ENCODE peak calls at places on chromosomes 4 and X, in five cellular contexts. P, A, C, M and T are unnamed samples.

GRCh38 chrX:24020280-24020876 is 6.6 kb downstream of the KLHL15 start:
- DNase-seq in P (no peak), A (no peak), C (no peak), M (peak), T (no peak)

GRCh38 chrX:57232658-57233360 is 53.7 kb upstream of the FAAH2 start:
- DNase-seq in P (no peak), A (no peak), C (no peak), M (no peak), T (no peak)

GRCh38 chr4:89745708-89746107 is 91.3 kb downstream of the SNCA start:
- DNase-seq in P (no peak), A (no peak), C (no peak), M (no peak), T (no peak)

GRCh38 chr4:180665481-180665880 is 1577.7 kb upstream of the TENM3 start:
- DNase-seq in P (no peak), A (no peak), C (no peak), M (no peak), T (no peak)

GRCh38 chr4:151537726-151538125 is 128.8 kb downstream of the FHIP1A start:
- DNase-seq in P (no peak), A (no peak), C (no peak), M (peak), T (no peak)

GRCh38 chr4:103207673-103208072 is 9.5 kb upstream of the CENPE start:
- DNase-seq in P (peak), A (no peak), C (no peak), M (no peak), T (no peak)

GRCh38 chr4:79209822-79210635 is 115.8 kb downstream of the NAA11 start:
- DNase-seq in P (no peak), A (no peak), C (no peak), M (peak), T (no peak)

GRCh38 chr4:168737441-168738176 is 240.8 kb downstream of the PALLD start:
- DNase-seq in P (no peak), A (no peak), C (no peak), M (no peak), T (no peak)

GRCh38 chr4:147981305-147981704 is 249.4 kb downstream of the ARHGAP10 start:
- DNase-seq in P (no peak), A (no peak), C (no peak), M (peak), T (no peak)

GRCh38 chrX:43618376-43619205 is 37.5 kb upstream of the MAOA start:
- DNase-seq in P (peak), A (no peak), C (no peak), M (no peak), T (peak)

GRCh38 chr4:153205028-153205648 is 895 bp downstream of the TRIM2 start:
- DNase-seq in P (no peak), A (peak), C (no peak), M (no peak), T (no peak)

GRCh38 chr4:84968936-84969335 is 2.4 kb upstream of the WDFY3 start:
- DNase-seq in P (no peak), A (no peak), C (no peak), M (no peak), T (no peak)

GRCh38 chrX:48695925-48696300 is 621 bp upstream of the SUV39H1 start:
- DNase-seq in P (no peak), A (no peak), C (no peak), M (no peak), T (no peak)

GRCh38 chr4:105520819-105521790 is 31.3 kb upstream of the ARHGEF38 start:
- DNase-seq in P (peak), A (peak), C (peak), M (peak), T (peak)

GRCh38 chr4:30714408-30715031 is 5.6 kb upstream of the PCDH7 start:
- DNase-seq in P (peak), A (no peak), C (peak), M (peak), T (no peak)

GRCh38 chr4:180028682-180029081 is 2214.5 kb upstream of the TENM3 start:
- DNase-seq in P (peak), A (no peak), C (peak), M (no peak), T (peak)

GRCh38 chr4:87073570-87074470 is 139.0 kb downstream of the AFF1 start:
- DNase-seq in P (no peak), A (peak), C (no peak), M (peak), T (no peak)

GRCh38 chr4:45147866-45148265 is 421.5 kb upstream of the GNPDA2 start:
- DNase-seq in P (no peak), A (no peak), C (no peak), M (peak), T (no peak)

GRCh38 chr4:107719211-107719926 is 665 bp downstream of the PAPSS1 start:
- DNase-seq in P (no peak), A (no peak), C (no peak), M (peak), T (no peak)

GRCh38 chrX:20063716-20064351 is 52.9 kb downstream of the MAP7D2 start:
- DNase-seq in P (peak), A (no peak), C (no peak), M (peak), T (no peak)

GRCh38 chr4:77073106-77073858 is 2.5 kb downstream of the CCNI start:
- DNase-seq in P (no peak), A (no peak), C (no peak), M (peak), T (no peak)

GRCh38 chrX:139877710-139878414 is 55.0 kb downstream of the ATP11C start:
- DNase-seq in P (no peak), A (no peak), C (no peak), M (peak), T (no peak)

GRCh38 chrX:154040307-154040756 is 20.6 kb upstream of the IRAK1 start:
- DNase-seq in P (no peak), A (no peak), C (no peak), M (peak), T (no peak)

GRCh38 chrX:85992811-85993229 is 54.5 kb downstream of the CHM start:
- DNase-seq in P (no peak), A (no peak), C (no peak), M (peak), T (no peak)

GRCh38 chr4:187770345-187770744 is 225.2 kb upstream of the ZFP42 start:
- DNase-seq in P (peak), A (no peak), C (no peak), M (no peak), T (peak)

GRCh38 chrX:100935767-100936166 is 7.0 kb upstream of the XKRX start:
- DNase-seq in P (no peak), A (no peak), C (no peak), M (no peak), T (no peak)

GRCh38 chr4:1873776-1874175 is 2.6 kb downstream of the NSD2 start:
- DNase-seq in P (no peak), A (no peak), C (no peak), M (no peak), T (no peak)

GRCh38 chr4:88104902-88105610 is 53.4 kb downstream of the ABCG2 start:
- DNase-seq in P (no peak), A (no peak), C (peak), M (peak), T (no peak)

GRCh38 chr4:26377352-26378311 is 56.8 kb downstream of the RBPJ start:
- DNase-seq in P (no peak), A (no peak), C (no peak), M (no peak), T (no peak)

GRCh38 chr4:20037745-20038144 is 214.0 kb upstream of the SLIT2 start:
- DNase-seq in P (no peak), A (no peak), C (no peak), M (no peak), T (no peak)

GRCh38 chr4:169059294-169060201 is 49.5 kb upstream of the CBR4 start:
- DNase-seq in P (no peak), A (no peak), C (no peak), M (no peak), T (no peak)